ENCODE peak calls at places on chromosome 1, in ten cellular contexts. O is dorsolateral prefrontal cortex; V is CD8-positive, alpha-beta T cell; Y is astrocyte; C is fibroblast of villous mesenchyme; N is CD8-positive, alpha-beta memory T cell; L is AG04450; X is heart right ventricle; U is cardiac fibroblast; D is fibroblast of mammary gland. G is an unnamed sample.

GRCh38 chr1:205286335-205286950 is 35.1 kb downstream of the NUAK2 start:
- DNase-seq in N (peak; percentile 57), X (no peak), U (peak; percentile 41), D (peak; percentile 46), L (no peak), Y (peak; percentile 82), C (peak; percentile 62), O (no peak), V (peak; percentile 67), G (peak; percentile 66)

GRCh38 chr1:203286161-203286984 is 18.9 kb upstream of the BTG2 start:
- DNase-seq in C (no peak), U (no peak), X (no peak), N (no peak), O (peak; percentile 64), Y (no peak), L (no peak), D (no peak), V (no peak), G (peak; percentile 59)

GRCh38 chr1:226002667-226003501 is 3.7 kb upstream of the SDE2 start:
- DNase-seq in L (no peak), V (peak; percentile 32), C (no peak), U (peak; percentile 77), D (peak; percentile 49), N (no peak), X (peak; percentile 75), Y (peak; percentile 10), O (no peak), G (peak; percentile 21)

GRCh38 chr1:3038113-3038551 is 16.9 kb downstream of the ACTRT2 start:
- DNase-seq in O (no peak), X (no peak), U (no peak), L (no peak), D (no peak), C (no peak), Y (no peak), N (no peak), V (no peak), G (no peak)

GRCh38 chr1:207300970-207301369 is 20.5 kb upstream of the CD55 start:
- DNase-seq in N (no peak), L (no peak), D (no peak), V (no peak), U (no peak), Y (no peak), C (no peak), X (no peak), O (no peak), G (no peak)

GRCh38 chr1:71157151-71157550 is 76.3 kb upstream of the ZRANB2 start:
- DNase-seq in N (no peak), L (no peak), C (no peak), V (no peak), D (peak; percentile 2), Y (no peak), O (no peak), U (no peak), X (no peak), G (peak; percentile 1)

GRCh38 chr1:181033799-181034391 is at the start of gene MR1:
- DNase-seq in O (no peak), C (peak; percentile 94), D (peak; percentile 90), U (peak; percentile 93), L (peak; percentile 38), X (peak; percentile 45), V (peak; percentile 48), N (peak; percentile 2), Y (peak; percentile 70), G (peak; percentile 88)

GRCh38 chr1:89582571-89582970 is 50.3 kb upstream of the LRRC8C start:
- DNase-seq in X (no peak), V (no peak), O (no peak), U (no peak), D (no peak), N (no peak), C (no peak), Y (no peak), L (no peak), G (no peak)

GRCh38 chr1:176073524-176074157 is 133.4 kb downstream of the COP1 start:
- DNase-seq in D (peak; percentile 78), O (no peak), X (peak; percentile 67), C (peak; percentile 80), U (peak; percentile 89), V (no peak), Y (peak; percentile 49), N (no peak), L (peak; percentile 15), G (peak; percentile 72)

GRCh38 chr1:17439250-17440073 is at the start of gene RCC2:
- DNase-seq in V (peak; percentile 72), L (peak; percentile 54), Y (peak; percentile 61), O (peak; percentile 68), D (peak; percentile 78), X (peak; percentile 67), U (peak; percentile 76), C (peak; percentile 88), N (peak; percentile 63), G (peak; percentile 87)

GRCh38 chr1:151443846-151444790 is 15.2 kb downstream of the POGZ start:
- DNase-seq in O (no peak), X (peak; percentile 64), C (peak; percentile 86), Y (peak; percentile 59), L (peak; percentile 65), N (peak; percentile 44), D (peak; percentile 85), U (peak; percentile 90), V (peak; percentile 68), G (peak; percentile 88)

DNA sequence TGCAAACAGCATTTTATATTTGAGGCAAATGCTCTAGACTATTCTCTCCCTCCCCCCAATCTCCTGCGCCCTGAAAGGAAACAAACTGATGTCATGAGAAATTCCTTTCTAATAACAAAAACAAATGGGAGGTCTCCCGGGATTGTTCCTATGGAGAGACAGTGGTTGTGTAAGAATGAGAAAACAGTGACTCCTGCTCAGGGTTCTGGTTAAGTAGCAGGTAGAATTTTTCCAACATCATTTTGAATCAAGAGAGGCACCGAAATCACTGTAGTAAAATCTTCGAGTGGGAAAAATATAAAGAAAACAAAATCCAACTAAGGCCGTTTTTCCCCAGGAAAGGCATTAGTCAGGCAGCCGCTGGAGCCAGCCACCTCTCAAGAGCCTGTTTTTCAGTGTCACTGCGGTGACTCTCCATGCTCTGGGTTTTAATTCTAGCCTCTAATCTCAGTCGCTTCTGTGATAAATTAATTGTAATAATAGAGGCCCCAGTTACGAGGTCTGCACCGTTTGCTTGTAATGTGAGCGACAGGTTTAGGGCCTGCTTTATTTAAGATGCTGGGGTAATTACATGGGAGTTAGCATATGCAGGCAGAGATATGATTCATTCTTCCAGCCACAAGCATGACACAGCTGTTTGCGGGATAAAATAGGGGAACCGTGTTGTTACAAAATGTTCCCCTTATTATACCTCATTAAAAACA is 80.3 kb downstream of the RNF220 start:
- DNase-seq in U (peak; percentile 98), Y (peak; percentile 88), V (no peak), L (peak; percentile 10), X (peak; percentile 43), D (peak; percentile 93), C (peak; percentile 96), O (no peak), N (no peak), G (peak; percentile 87)
- H3K4me3 ChIP-seq in U (peak overlapping the region; percentile 28), Y (no peak overlapping the region), V (no peak overlapping the region), L (no peak overlapping the region), X (peak overlapping the region; percentile 15), D (peak overlapping the region; percentile 10), C (no peak overlapping the region), O (no peak overlapping the region), N (no peak overlapping the region), G (no peak overlapping the region)

DNA sequence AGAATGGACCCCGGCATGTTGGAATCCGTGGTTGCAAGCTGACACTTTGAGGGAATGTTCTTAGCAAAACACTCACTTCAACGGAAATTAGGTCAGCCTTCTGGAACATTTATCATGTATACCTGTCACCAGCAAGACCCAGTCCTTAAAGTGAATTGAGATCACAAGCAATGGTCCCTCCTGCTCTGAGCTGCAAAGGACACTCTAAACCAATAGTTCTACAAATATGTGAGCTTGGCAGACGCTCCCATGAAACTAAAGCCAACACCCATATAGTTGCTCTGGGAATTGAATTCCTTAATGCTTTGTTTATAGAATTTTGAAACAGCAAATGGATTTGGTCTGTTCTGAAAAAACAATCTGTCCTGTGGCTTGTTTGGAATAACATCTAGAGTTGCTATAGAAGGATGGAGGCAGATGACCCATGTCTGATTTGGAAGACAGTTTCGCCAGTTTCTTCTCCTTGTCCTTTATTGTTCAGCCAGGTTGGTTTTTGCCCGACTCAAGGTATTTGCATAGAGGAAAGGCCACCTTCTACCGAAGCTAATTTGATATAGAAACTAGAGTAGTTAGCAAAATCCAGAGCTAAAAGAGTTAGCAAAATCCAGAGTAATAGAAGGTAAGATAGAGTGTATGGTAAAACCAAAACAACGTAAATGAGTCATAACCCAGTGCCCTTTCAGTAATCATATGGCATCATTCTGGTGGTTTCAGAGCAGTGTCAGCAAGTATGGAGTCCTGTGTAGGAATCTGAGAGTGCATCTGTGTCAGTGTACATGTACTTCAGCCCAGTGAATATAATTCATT is 236.2 kb downstream of the NFIA start:
- DNase-seq in L (peak; percentile 13), D (peak; percentile 94), O (no peak), X (no peak), N (no peak), V (no peak), Y (peak; percentile 66), U (peak; percentile 92), C (peak; percentile 85), G (peak; percentile 74)
- H3K4me3 ChIP-seq in L (no peak overlapping the region), D (no peak overlapping the region), O (no peak overlapping the region), X (peak overlapping the region; percentile 21), N (no peak overlapping the region), V (no peak overlapping the region), Y (no peak overlapping the region), U (peak overlapping the region; percentile 2), C (peak overlapping the region; percentile 29), G (peak overlapping the region; percentile 58)

DNA sequence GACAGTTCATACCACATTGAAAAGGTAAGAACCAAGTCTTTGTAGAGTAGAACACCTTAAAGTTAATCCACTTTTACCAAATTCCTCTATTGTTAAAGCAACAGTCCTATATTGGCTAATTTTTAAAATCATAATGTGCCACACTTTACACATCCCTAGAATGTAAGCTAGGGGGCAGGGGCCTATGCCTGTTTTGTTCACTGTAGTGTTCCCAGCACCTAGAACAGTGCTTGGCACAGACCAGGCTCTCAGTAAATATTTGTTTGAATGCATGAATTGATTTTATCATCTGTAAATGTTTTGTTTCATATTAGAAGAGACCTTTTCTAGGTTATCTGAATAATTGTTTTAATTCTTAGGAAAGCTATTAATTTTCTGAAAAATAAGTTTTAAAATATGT is 9.1 kb downstream of the SMAP2 start:
- DNase-seq in C (no peak), L (no peak), D (no peak), Y (no peak), V (no peak), U (no peak), N (no peak), X (no peak), O (no peak), G (no peak)
- H3K4me3 ChIP-seq in C (no peak overlapping the region), L (no peak overlapping the region), D (no peak overlapping the region), Y (no peak overlapping the region), V (peak overlapping the region; percentile 50), U (no peak overlapping the region), N (peak overlapping the region; percentile 40), X (no peak overlapping the region), O (peak overlapping the region; percentile 40), G (no peak overlapping the region)

DNA sequence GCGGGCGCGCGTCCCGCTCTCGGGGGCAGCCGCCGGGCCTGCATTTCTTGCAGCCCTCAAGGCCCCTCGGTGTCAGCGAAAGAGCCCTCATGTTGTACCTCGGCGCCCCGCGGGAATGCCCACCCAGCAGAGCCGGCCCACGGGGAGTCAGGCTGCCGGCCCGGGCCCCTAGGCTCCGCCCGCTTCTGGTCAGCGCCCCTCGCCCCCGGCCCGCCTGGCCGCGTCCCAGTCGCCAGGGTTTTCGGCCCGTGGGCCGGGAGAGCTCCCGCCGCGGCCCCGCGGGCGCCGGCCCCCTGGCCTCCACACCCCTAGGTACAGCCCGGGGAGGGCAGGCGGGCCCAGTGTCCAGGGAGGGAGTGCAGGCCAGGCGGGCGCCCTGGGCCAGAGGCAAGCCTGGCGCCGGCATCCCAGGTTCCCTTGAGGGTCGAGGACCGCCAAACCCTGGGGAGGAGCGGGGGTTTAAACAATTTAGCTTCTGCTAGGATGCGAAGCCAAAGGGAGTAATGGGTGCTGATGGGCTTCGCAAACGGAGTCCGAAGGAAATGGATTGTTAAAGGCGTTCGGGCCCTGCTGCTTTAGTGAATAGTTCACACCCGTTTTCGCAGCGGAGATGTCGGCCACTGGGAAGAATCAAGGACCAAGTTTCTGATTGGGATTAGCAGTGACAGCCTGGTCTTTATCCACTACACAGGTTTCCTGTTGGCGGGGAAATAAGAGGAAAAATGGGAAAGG is 486 bp upstream of the KCNA3 start:
- DNase-seq in C (no peak), U (no peak), Y (no peak), O (no peak), D (no peak), V (no peak), X (peak; percentile 5), N (no peak), L (no peak), G (no peak)
- H3K4me3 ChIP-seq in C (peak overlapping the region; percentile 23), U (no peak overlapping the region), Y (peak overlapping the region; percentile 33), O (peak overlapping the region; percentile 63), D (peak overlapping the region; percentile 2), V (peak overlapping the region; percentile 75), X (peak overlapping the region; percentile 64), N (peak overlapping the region; percentile 90), L (peak overlapping the region; percentile 32), G (peak overlapping the region; percentile 69)

G was measured in mesenchymal stem cell.